ENCODE peak calls at places on chromosome 19, in eight cellular contexts. S, L, Q, V, K, D, T and C are unnamed samples.

GRCh38 chr19:18328340-18329034 is 5.6 kb upstream of the LSM4 start:
- DNase-seq in Q (peak; percentile 97), S (peak; percentile 77), D (peak; percentile 91), V (peak; percentile 87), T (peak; percentile 69), K (peak; percentile 95), L (peak; percentile 69), C (peak; percentile 99)

GRCh38 chr19:2722541-2723344 is 1.6 kb upstream of the DIRAS1 start:
- DNase-seq in L (no peak), V (peak; percentile 73), Q (peak; percentile 80), S (no peak), D (no peak), K (no peak), T (no peak), C (peak; percentile 67)

GRCh38 chr19:35037716-35038622 is 3.6 kb upstream of the HPN start:
- DNase-seq in K (no peak), V (no peak), T (no peak), Q (no peak), S (no peak), L (no peak), D (no peak), C (no peak)

GRCh38 chr19:56547535-56547934 is 8.8 kb downstream of the ZFP28 start:
- DNase-seq in K (no peak), V (no peak), S (no peak), L (no peak), D (peak; percentile 46), T (no peak), Q (no peak), C (no peak)

GRCh38 chr19:50432221-50432626 is 468 bp upstream of the MYBPC2 start:
- DNase-seq in D (peak; percentile 53), T (no peak), K (no peak), S (no peak), Q (no peak), L (no peak), V (no peak), C (no peak)

GRCh38 chr19:23991170-23991569 is 76.5 kb downstream of the ZNF726 start:
- DNase-seq in Q (no peak), K (no peak), S (no peak), D (no peak), T (no peak), L (no peak), V (no peak), C (no peak)

GRCh38 chr19:41064974-41065569 is 23.2 kb upstream of the CYP2A13 start:
- DNase-seq in Q (no peak), L (no peak), K (no peak), V (no peak), D (no peak), T (no peak), S (no peak), C (peak; percentile 69)

GRCh38 chr19:3056454-3057016 is 5.8 kb downstream of the TLE5 start:
- DNase-seq in S (no peak), D (no peak), Q (no peak), T (no peak), L (no peak), K (no peak), V (no peak), C (peak; percentile 68)

GRCh38 chr19:46218160-46218559 is 11.4 kb upstream of the IGFL1 start:
- DNase-seq in Q (no peak), K (peak; percentile 73), D (peak; percentile 81), S (no peak), V (no peak), T (peak; percentile 5), L (peak; percentile 62), C (no peak)

GRCh38 chr19:55266404-55266803 is 7.6 kb upstream of the PPP6R1 start:
- DNase-seq in Q (no peak), L (no peak), T (no peak), V (no peak), S (no peak), D (no peak), K (no peak), C (no peak)

GRCh38 chr19:47704024-47704423 is 9.2 kb upstream of the EHD2 start:
- DNase-seq in K (no peak), V (no peak), D (no peak), L (no peak), S (no peak), Q (peak; percentile 92), T (no peak), C (no peak)